ENCODE peak calls at places on chromosomes 5 and 9, in seven cellular contexts. Y is uterus, U is H1, H is heart right ventricle, N is spleen, X is IMR-90, A is H9. C is an unnamed sample.

GRCh38 chr9:134433101-134433500 is 106.8 kb downstream of the RXRA start:
- DNase-seq in N (no peak), Y (no peak), U (no peak), A (no peak), H (no peak), X (peak), C (no peak)

GRCh38 chr5:149404746-149405549 is 25.9 kb upstream of the IL17B start:
- DNase-seq in H (no peak), X (peak), Y (no peak), A (no peak), U (no peak), N (no peak), C (peak)

GRCh38 chr9:95778957-95779356 is 96.5 kb upstream of the ERCC6L2 start:
- DNase-seq in H (no peak), X (peak), N (no peak), A (no peak), Y (peak), U (no peak), C (no peak)

GRCh38 chr5:135326296-135327240 is 72.5 kb downstream of the MACROH2A1 start:
- DNase-seq in Y (no peak), X (no peak), H (no peak), N (no peak), A (peak), U (no peak), C (no peak)

GRCh38 chr9:93826209-93826608 is 128.9 kb downstream of the BARX1 start:
- DNase-seq in U (no peak), H (no peak), A (peak), X (no peak), Y (no peak), N (peak), C (no peak)

GRCh38 chr5:158532739-158533138 is 567.0 kb downstream of the EBF1 start:
- DNase-seq in X (no peak), Y (no peak), H (no peak), A (no peak), U (no peak), N (no peak), C (no peak)

GRCh38 chr9:131714161-131714646 is 25.7 kb downstream of the RAPGEF1 start:
- DNase-seq in A (no peak), N (no peak), U (no peak), H (peak), X (peak), Y (peak), C (peak)

GRCh38 chr9:76415731-76416130 is 21.5 kb upstream of the RFK start:
- DNase-seq in Y (no peak), U (no peak), H (no peak), X (no peak), N (no peak), A (no peak), C (no peak)

GRCh38 chr9:120183615-120184014 is 396.4 kb downstream of the CDK5RAP2 start:
- DNase-seq in Y (no peak), X (no peak), A (no peak), H (no peak), U (no peak), N (no peak), C (no peak)

GRCh38 chr5:10988637-10989036 is 227.6 kb upstream of the DAP start:
- DNase-seq in U (no peak), N (no peak), A (no peak), H (no peak), X (no peak), Y (no peak), C (no peak)

GRCh38 chr5:62326702-62327101 is 20.7 kb downstream of the KIF2A start:
- DNase-seq in Y (no peak), X (no peak), A (no peak), N (no peak), U (no peak), H (no peak), C (no peak)

GRCh38 chr9:104075801-104076753 is 18.0 kb upstream of the SMC2 start:
- DNase-seq in A (no peak), Y (no peak), H (no peak), X (peak), N (no peak), U (no peak), C (no peak)

DNA sequence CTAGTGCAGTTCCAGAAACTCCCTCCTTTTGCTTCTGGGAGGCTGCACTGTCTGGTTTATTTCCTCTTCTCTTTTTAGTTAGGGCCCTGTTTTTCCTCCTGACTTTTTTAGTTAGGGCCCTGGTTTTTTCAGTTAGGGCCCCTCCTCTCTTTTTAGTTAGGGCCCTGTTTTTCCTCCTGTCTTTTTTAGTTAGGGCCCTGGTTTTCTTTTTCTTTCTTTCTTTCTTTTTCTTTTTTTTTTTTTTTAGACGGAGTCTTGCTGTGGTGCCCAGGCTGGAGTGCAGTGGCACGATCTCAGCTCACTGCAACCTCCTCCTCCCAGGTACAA is 15.1 kb downstream of the GSN start:
- DNase-seq in X (no peak), A (no peak), N (no peak), H (no peak), Y (no peak), U (no peak), C (no peak)
- H3K27ac ChIP-seq in X (peak), A (no peak), N (peak), H (peak), Y (peak), U (no peak), C (peak)

DNA sequence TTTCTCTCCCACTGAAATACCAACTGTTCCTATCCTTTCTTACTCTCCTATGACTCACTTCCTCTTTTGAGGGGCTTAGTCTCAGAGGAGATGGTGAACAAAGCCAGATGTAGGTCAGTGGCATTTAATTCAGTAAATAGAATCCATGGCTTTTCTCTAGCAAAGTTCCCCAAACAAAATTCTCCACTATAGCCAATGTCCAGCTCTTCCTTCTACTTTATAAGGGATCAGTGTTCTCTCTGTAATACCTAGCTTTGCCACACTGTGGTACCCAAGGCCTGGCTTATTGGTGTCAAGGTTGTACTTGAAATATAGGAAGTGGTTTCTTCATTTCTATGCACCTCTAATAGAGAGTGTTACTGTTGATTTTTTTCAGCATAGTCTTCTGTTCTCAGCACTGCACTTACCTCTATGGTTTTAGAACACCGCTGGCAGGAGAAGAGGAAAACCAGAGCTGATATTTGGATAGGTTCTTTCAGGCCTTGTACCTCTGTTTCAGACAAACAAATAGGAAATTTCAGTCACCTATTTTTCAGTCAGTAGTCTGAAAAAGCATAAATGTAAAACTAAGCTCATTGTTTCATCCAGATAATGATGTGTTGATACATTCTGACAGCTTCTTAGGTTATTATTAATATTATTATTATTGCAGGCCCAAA is 40.6 kb upstream of the ITGA2 start:
- DNase-seq in U (no peak), N (no peak), H (peak), X (peak), Y (peak), A (peak), C (peak)
- H3K27ac ChIP-seq in U (no peak), N (peak), H (no peak), X (no peak), Y (peak), A (no peak), C (no peak)

GRCh38 chr9:70061776-70062175 is 18.1 kb downstream of the MAMDC2 start:
- DNase-seq in U (no peak), A (no peak), Y (no peak), H (no peak), N (no peak), X (peak), C (no peak)
- H3K27ac ChIP-seq in U (no peak), A (no peak), Y (no peak), H (no peak), N (no peak), X (no peak), C (no peak)

GRCh38 chr5:54090495-54091084 is 219.8 kb downstream of the ARL15 start:
- DNase-seq in H (no peak), U (no peak), A (no peak), N (no peak), Y (no peak), X (peak), C (no peak)

GRCh38 chr5:54083851-54084250 is 226.5 kb downstream of the ARL15 start:
- DNase-seq in U (no peak), N (no peak), A (no peak), H (no peak), X (peak), Y (no peak), C (no peak)

GRCh38 chr5:54087436-54087835 is 222.9 kb downstream of the ARL15 start:
- DNase-seq in A (no peak), H (no peak), X (peak), Y (no peak), U (no peak), N (no peak), C (no peak)

GRCh38 chr5:54091416-54092130 is 218.8 kb downstream of the ARL15 start:
- DNase-seq in N (no peak), A (no peak), H (peak), Y (no peak), X (no peak), U (no peak), C (no peak)

GRCh38 chr5:54088081-54088480 is 222.3 kb downstream of the ARL15 start:
- DNase-seq in N (no peak), A (no peak), Y (no peak), U (no peak), H (no peak), X (peak), C (no peak)
- H3K27ac ChIP-seq in N (no peak), A (no peak), Y (no peak), U (no peak), H (no peak), X (peak), C (no peak)

GRCh38 chr9:91099471-91099870 is 262.2 kb downstream of the AUH start:
- DNase-seq in Y (no peak), A (no peak), N (no peak), H (no peak), U (no peak), X (no peak), C (no peak)
- H3K27ac ChIP-seq in Y (peak), A (no peak), N (no peak), H (peak), U (no peak), X (peak), C (no peak)

GRCh38 chr5:140570488-140570887 is 5.9 kb downstream of the SLC35A4 start:
- DNase-seq in H (no peak), A (no peak), X (no peak), N (no peak), U (no peak), Y (no peak), C (no peak)

GRCh38 chr5:140571105-140571504 is 6.5 kb downstream of the SLC35A4 start:
- DNase-seq in Y (no peak), U (no peak), H (peak), A (no peak), X (no peak), N (no peak), C (no peak)

GRCh38 chr5:140569197-140569596 is 4.6 kb downstream of the SLC35A4 start:
- DNase-seq in U (no peak), Y (no peak), H (no peak), N (no peak), A (no peak), X (no peak), C (no peak)

GRCh38 chr5:140568664-140569063 is 4.0 kb downstream of the SLC35A4 start:
- DNase-seq in H (no peak), U (no peak), X (no peak), A (no peak), Y (no peak), N (no peak), C (no peak)

GRCh38 chr5:140570058-140570457 is 5.4 kb downstream of the SLC35A4 start:
- DNase-seq in X (no peak), A (no peak), Y (no peak), N (no peak), U (no peak), H (no peak), C (no peak)
- H3K27ac ChIP-seq in X (no peak), A (no peak), Y (peak), N (peak), U (no peak), H (peak), C (no peak)

GRCh38 chr5:194102-194501 is 2.8 kb downstream of the LRRC14B start:
- DNase-seq in H (peak), A (no peak), Y (no peak), N (peak), X (no peak), U (no peak), C (peak)
- H3K27ac ChIP-seq in H (peak), A (no peak), Y (no peak), N (no peak), X (no peak), U (no peak), C (no peak)

DNA sequence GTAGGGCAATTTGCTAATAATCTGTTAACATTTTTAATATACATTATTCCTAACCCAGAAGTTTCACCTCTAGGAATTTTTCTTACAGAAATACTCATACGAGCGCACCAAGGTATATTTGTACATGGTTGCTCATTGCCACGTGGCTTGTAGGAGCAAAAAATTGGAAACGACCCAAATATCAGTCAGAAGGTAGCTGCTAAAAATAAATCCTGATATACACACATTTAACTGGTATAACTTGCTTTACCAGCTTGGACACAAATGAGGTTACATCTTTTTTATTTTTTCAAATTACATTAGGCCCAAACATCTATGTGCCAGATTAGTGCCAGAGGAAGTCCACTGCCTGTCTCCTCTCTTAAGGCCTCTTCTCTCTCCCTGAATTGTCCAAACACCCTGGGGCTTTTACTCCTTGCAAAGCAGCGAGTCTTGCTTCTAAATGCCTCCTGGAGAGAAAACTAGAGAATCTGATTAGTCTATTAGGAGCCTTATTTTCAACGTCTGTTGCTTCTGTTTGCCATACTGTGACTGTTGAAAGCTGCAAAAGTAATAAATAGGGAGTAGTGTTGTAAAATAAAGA is 92.0 kb upstream of the SSBP2 start:
- DNase-seq in U (no peak), H (no peak), A (no peak), N (no peak), Y (no peak), X (no peak), C (no peak)
- H3K27ac ChIP-seq in U (no peak), H (no peak), A (no peak), N (no peak), Y (no peak), X (no peak), C (no peak)

GRCh38 chr5:128681764-128682664 is 144.0 kb upstream of the FBN2 start:
- DNase-seq in X (no peak), A (no peak), Y (no peak), H (no peak), U (no peak), N (no peak), C (no peak)
- H3K27ac ChIP-seq in X (no peak), A (no peak), Y (no peak), H (no peak), U (no peak), N (no peak), C (no peak)

GRCh38 chr5:78640622-78641021 is 8.0 kb downstream of the LHFPL2 start:
- DNase-seq in U (no peak), A (no peak), X (peak), Y (no peak), H (no peak), N (no peak), C (no peak)
- H3K27ac ChIP-seq in U (no peak), A (no peak), X (peak), Y (peak), H (no peak), N (no peak), C (no peak)

C was measured in aorta.